ENCODE peak calls at places on chromosomes 3 and 15, in seven cellular contexts. D is bronchial epithelial cell; F is uterus; I is activated T-helper 1 cell treated with anti-CD3 and anti-CD28 coated beads, Interleukin-12 subunit alpha, Interleukin-12 subunit beta, Interleukin-2, Interleukin-4 antibody, amounts not matched to agents 30 ng/mL and 10 ng/mL and 1 ng/mL, durations not matched to agents 14 hours and 24 hours and 36 hours; T is LHCN-M2; Z is fibroblast of lung; U is NCI-H1092. C is an unnamed sample.
A peak's percentile ranks its signal among the peaks of the same experiment; 100 is the strongest.

GRCh38 chr3:94349310-94349848 is 286.5 kb downstream of the NSUN3 start:
- DNase-seq in D (no peak), F (no peak), I (no peak), T (no peak), Z (no peak), U (no peak), C (no peak)

GRCh38 chr3:188595890-188596376 is 442.0 kb downstream of the LPP start:
- DNase-seq in D (peak; percentile 76), F (no peak), I (no peak), T (peak; percentile 98), Z (peak; percentile 93), U (no peak), C (no peak)

GRCh38 chr3:197222816-197223419 is 75.5 kb downstream of the DLG1 start:
- DNase-seq in D (peak; percentile 29), F (no peak), I (no peak), T (no peak), Z (no peak), U (no peak), C (no peak)

GRCh38 chr3:45665101-45665572 is 24.1 kb upstream of the SACM1L start:
- DNase-seq in D (peak; percentile 57), F (no peak), I (peak; percentile 34), T (peak; percentile 56), Z (no peak), U (peak; percentile 52), C (no peak)

GRCh38 chr3:65873028-65873427 is 165.7 kb downstream of the MAGI1 start:
- DNase-seq in D (no peak), F (no peak), I (no peak), T (peak; percentile 40), Z (no peak), U (no peak), C (no peak)

GRCh38 chr3:47002490-47003410 is 23.3 kb downstream of the NBEAL2 start:
- DNase-seq in D (no peak), F (no peak), I (no peak), T (no peak), Z (no peak), U (no peak), C (no peak)

GRCh38 chr3:180855364-180855763 is 57.1 kb upstream of the FXR1 start:
- DNase-seq in D (peak; percentile 20), F (no peak), I (no peak), T (no peak), Z (peak; percentile 1), U (peak; percentile 23), C (no peak)

GRCh38 chr3:61819861-61820260 is 258.5 kb downstream of the PTPRG start:
- DNase-seq in D (peak; percentile 23), F (no peak), I (no peak), T (no peak), Z (peak; percentile 9), U (no peak), C (no peak)

GRCh38 chr3:143751643-143752178 is 96.6 kb downstream of the SLC9A9 start:
- DNase-seq in D (no peak), F (no peak), I (peak; percentile 11), T (no peak), Z (no peak), U (no peak), C (no peak)

GRCh38 chr15:77557178-77557960 is 75.3 kb downstream of the LINGO1 start:
- DNase-seq in D (no peak), F (no peak), I (no peak), T (peak; percentile 14), Z (no peak), U (no peak), C (no peak)

GRCh38 chr3:117903226-117903625 is 1131.4 kb downstream of the IGSF11 start:
- DNase-seq in D (no peak), F (no peak), I (no peak), T (peak; percentile 68), Z (peak; percentile 76), U (no peak), C (peak; percentile 4)

GRCh38 chr15:51083641-51084040 is 11.1 kb downstream of the TNFAIP8L3 start:
- DNase-seq in D (no peak), F (no peak), I (no peak), T (no peak), Z (no peak), U (no peak), C (no peak)

GRCh38 chr15:49986326-49986725 is 132.7 kb downstream of the ATP8B4 start:
- DNase-seq in D (no peak), F (no peak), I (no peak), T (no peak), Z (no peak), U (no peak), C (no peak)

GRCh38 chr15:77617507-77618285 is 15.0 kb downstream of the LINGO1 start:
- DNase-seq in D (peak; percentile 13), F (no peak), I (no peak), T (no peak), Z (no peak), U (no peak), C (no peak)

GRCh38 chr3:13671536-13672233 is 122.8 kb downstream of the FBLN2 start:
- DNase-seq in D (no peak), F (no peak), I (no peak), T (no peak), Z (no peak), U (no peak), C (no peak)

GRCh38 chr3:44045476-44046275 is 196.0 kb upstream of the TOPAZ1 start:
- DNase-seq in D (no peak), F (no peak), I (no peak), T (no peak), Z (peak; percentile 31), U (peak; percentile 72), C (peak; percentile 7)

GRCh38 chr3:16378920-16379319 is 113.9 kb downstream of the OXNAD1 start:
- DNase-seq in D (peak; percentile 67), F (no peak), I (peak; percentile 28), T (peak; percentile 37), Z (peak; percentile 73), U (no peak), C (peak; percentile 58)